ENCODE peak calls at places on chromosomes 1 and 21, in seven cellular contexts. U is lower lobe of right lung, S is sigmoid colon, B is mucosa of descending colon, Y is right cardiac atrium, F is hepatocyte, H is PC-3. O is an unnamed sample. For H3K9me3, the result is how much of the 10 kb centered on the place peaks cover.

GRCh38 chr21:34192646-34193285 is 119.4 kb downstream of the MRPS6 start:
- DNase-seq in U (no peak), S (no peak), B (no peak), Y (no peak), F (no peak), H (no peak), O (no peak)

GRCh38 chr1:176494436-176494835 is 31.5 kb downstream of the PAPPA2 start:
- DNase-seq in U (no peak), S (no peak), B (no peak), Y (peak), F (no peak), H (no peak), O (no peak)

GRCh38 chr1:14320518-14320917 is 278.0 kb upstream of the KAZN start:
- DNase-seq in U (no peak), S (no peak), B (no peak), Y (no peak), F (no peak), H (peak), O (no peak)

GRCh38 chr1:112737573-112737972 is 22.4 kb upstream of the PPM1J start:
- DNase-seq in U (no peak), S (no peak), B (no peak), Y (no peak), F (no peak), H (no peak), O (no peak)

GRCh38 chr1:6027591-6027990 is 18.1 kb upstream of the KCNAB2 start:
- DNase-seq in U (no peak), S (no peak), B (no peak), Y (no peak), F (no peak), H (no peak), O (no peak)

GRCh38 chr1:173347276-173347675 is 129.9 kb upstream of the PRDX6 start:
- DNase-seq in U (no peak), S (no peak), B (no peak), Y (no peak), F (no peak), H (no peak), O (no peak)

GRCh38 chr1:4944072-4944471 is 289.7 kb downstream of the AJAP1 start:
- DNase-seq in U (no peak), S (no peak), B (no peak), Y (no peak), F (no peak), H (no peak), O (no peak)

GRCh38 chr1:234686035-234686434 is 76.1 kb upstream of the IRF2BP2 start:
- DNase-seq in U (no peak), S (no peak), B (no peak), Y (no peak), F (no peak), H (no peak), O (no peak)

GRCh38 chr1:207890136-207890738 is 20.7 kb downstream of the CD34 start:
- DNase-seq in U (no peak), S (peak), B (peak), Y (peak), F (no peak), H (peak), O (no peak)

GRCh38 chr1:217311766-217312165 is 319.1 kb downstream of the GPATCH2 start:
- DNase-seq in U (no peak), S (no peak), B (no peak), Y (no peak), F (no peak), H (peak), O (no peak)

GRCh38 chr1:49765034-49765433 is 258.7 kb downstream of the AGBL4 start:
- DNase-seq in U (no peak), S (no peak), B (no peak), Y (no peak), F (no peak), H (peak), O (no peak)
- H3K9me3 ChIP-seq in U (under half), S (under half), B (under half), Y (under half), F (under half), H (under half), O (under half)

GRCh38 chr21:25449950-25450349 is 157.3 kb downstream of the MRPL39 start:
- DNase-seq in U (no peak), S (no peak), B (no peak), Y (no peak), F (no peak), H (no peak), O (no peak)
- H3K9me3 ChIP-seq in U (under half), S (under half), B (under half), Y (under half), F (under half), H (under half), O (under half)

GRCh38 chr21:36693144-36694040 is 5.5 kb upstream of the SIM2 start:
- DNase-seq in U (no peak), S (no peak), B (no peak), Y (no peak), F (no peak), H (no peak), O (no peak)

GRCh38 chr21:36690637-36691538 is 8.0 kb upstream of the SIM2 start:
- DNase-seq in U (no peak), S (no peak), B (no peak), Y (no peak), F (no peak), H (no peak), O (no peak)

GRCh38 chr21:36692844-36693143 is 6.1 kb upstream of the SIM2 start:
- DNase-seq in U (no peak), S (no peak), B (no peak), Y (no peak), F (no peak), H (no peak), O (no peak)

GRCh38 chr21:36692125-36692843 is 6.6 kb upstream of the SIM2 start:
- DNase-seq in U (no peak), S (no peak), B (no peak), Y (no peak), F (no peak), H (no peak), O (no peak)

GRCh38 chr21:36691539-36692124 is 7.3 kb upstream of the SIM2 start:
- DNase-seq in U (no peak), S (no peak), B (no peak), Y (no peak), F (no peak), H (no peak), O (no peak)
- H3K9me3 ChIP-seq in U (under half), S (under half), B (under half), Y (under half), F (under half), H (under half), O (under half)

DNA sequence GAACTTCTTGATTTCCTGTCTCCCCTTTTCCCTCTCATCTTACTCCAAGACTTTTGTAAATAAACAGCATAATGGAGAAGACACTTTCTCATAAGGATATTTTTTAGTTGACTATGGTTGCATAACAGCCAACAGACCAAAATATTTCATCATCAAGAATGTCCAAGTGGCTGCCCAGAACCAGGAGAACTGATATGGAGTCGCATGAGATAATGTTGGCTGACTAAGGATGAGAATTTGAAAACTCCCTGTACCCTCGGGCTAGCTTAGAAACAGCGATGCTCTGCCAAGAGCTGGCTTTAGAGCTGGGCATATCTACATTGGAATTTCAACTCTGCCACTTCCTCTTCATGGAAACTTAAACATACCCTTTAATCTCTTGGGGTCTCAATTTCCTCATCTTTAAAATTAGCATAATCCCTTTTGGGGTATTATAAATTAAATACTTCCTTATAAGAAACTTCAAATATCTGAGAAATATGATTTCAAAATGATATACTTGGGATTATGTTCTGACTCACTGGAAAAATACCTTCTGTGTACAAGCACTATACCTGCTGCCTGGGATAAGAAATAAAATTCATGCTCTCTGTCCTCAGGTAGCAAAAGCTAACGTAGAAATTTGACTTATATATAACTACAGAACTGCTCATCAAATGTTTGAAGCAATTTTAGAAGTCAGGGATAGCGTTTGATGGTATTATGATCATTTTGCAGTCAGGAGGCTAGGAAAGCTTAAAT is 777.3 kb downstream of the LTN1 start:
- DNase-seq in U (no peak), S (no peak), B (no peak), Y (peak), F (no peak), H (peak), O (no peak)
- H3K9me3 ChIP-seq in U (under half), S (under half), B (under half), Y (under half), F (under half), H (under half), O (under half)

GRCh38 chr21:22209304-22209700 is 1211.1 kb downstream of the NCAM2 start:
- DNase-seq in U (no peak), S (no peak), B (no peak), Y (no peak), F (no peak), H (no peak), O (no peak)
- H3K9me3 ChIP-seq in U (under half), S (under half), B (under half), Y (under half), F (under half), H (under half), O (under half)